ENCODE peak calls at places on chromosomes 11 and 22, in six cellular contexts. Y is T-helper 1 cell; Q is activated CD8-positive, alpha-beta T cell treated with anti-CD3 and anti-CD28 coated beads, Interleukin-2, amount 10 ng/mL, durations not matched to agents 7 days and 5 days; Z is NCI-H446; T is small intestine; M is HT1080. E is an unnamed sample.

GRCh38 chr11:70820712-70821111 is 422.4 kb downstream of the CTTN start:
- DNase-seq in T (no peak), Z (no peak), M (no peak), Y (no peak), Q (no peak), E (no peak)

GRCh38 chr11:83459802-83460201 is 173.6 kb upstream of the CCDC90B start:
- DNase-seq in T (no peak), Y (no peak), Q (no peak), M (peak), Z (no peak), E (peak)

GRCh38 chr22:27317156-27317555 is 484.4 kb downstream of the MN1 start:
- DNase-seq in Q (no peak), Y (no peak), T (peak), M (peak), Z (no peak), E (peak)

GRCh38 chr11:20050551-20051333 is 109.5 kb downstream of the DBX1 start:
- DNase-seq in Z (peak), M (no peak), Y (no peak), T (no peak), Q (no peak), E (no peak)

GRCh38 chr22:32473388-32473952 is 1.1 kb upstream of the FBXO7 start:
- DNase-seq in Y (peak), M (peak), Q (peak), T (peak), Z (peak), E (peak)

GRCh38 chr11:61021661-61022212 is 50.3 kb downstream of the CD6 start:
- DNase-seq in M (no peak), Y (peak), Q (peak), T (peak), Z (no peak), E (no peak)

GRCh38 chr11:114197799-114198500 is 98.2 kb upstream of the NNMT start:
- DNase-seq in T (no peak), M (peak), Z (peak), Q (no peak), Y (no peak), E (no peak)

GRCh38 chr22:16965083-16965482 is 42.9 kb downstream of the GAB4 start:
- DNase-seq in Y (no peak), T (no peak), Q (no peak), M (no peak), Z (no peak), E (no peak)

GRCh38 chr11:27469333-27469680 is 3.3 kb downstream of the LGR4 start:
- DNase-seq in M (no peak), Y (no peak), Z (no peak), Q (no peak), T (peak), E (no peak)

GRCh38 chr11:119532551-119532950 is 109.6 kb upstream of the THY1 start:
- DNase-seq in Y (no peak), M (no peak), T (no peak), Q (no peak), Z (no peak), E (no peak)